ENCODE peak calls at places on chromosomes 2 and 18, in ten cellular contexts. J, C, X, L, R, F, K, B, Q and D are unnamed samples.

GRCh38 chr2:15939854-15940660 is at the start of gene MYCN:
- DNase-seq in K (no peak), X (peak), J (peak), F (no peak), L (peak), C (peak), Q (no peak), B (no peak), R (peak), D (no peak)

GRCh38 chr2:31296641-31297287 is 62.8 kb downstream of the EHD3 start:
- DNase-seq in Q (no peak), C (no peak), R (no peak), K (no peak), B (no peak), L (no peak), X (no peak), J (no peak), F (no peak), D (no peak)

GRCh38 chr2:190216829-190217228 is 102.8 kb downstream of the HIBCH start:
- DNase-seq in R (peak), B (no peak), C (no peak), X (no peak), Q (no peak), L (peak), K (no peak), F (no peak), J (no peak), D (no peak)

GRCh38 chr2:24083567-24084385 is 858 bp downstream of the TP53I3 start:
- DNase-seq in B (peak), J (peak), L (no peak), R (no peak), Q (no peak), C (peak), F (peak), K (no peak), X (peak), D (no peak)

GRCh38 chr2:72916743-72917137 is 579 bp upstream of the EMX1 start:
- DNase-seq in Q (peak), X (peak), K (no peak), F (no peak), B (no peak), J (no peak), R (peak), L (no peak), C (no peak), D (peak)

GRCh38 chr2:143716527-143716926 is 587.3 kb downstream of the ARHGAP15 start:
- DNase-seq in L (no peak), J (no peak), C (no peak), K (no peak), X (no peak), R (no peak), B (no peak), F (no peak), Q (no peak), D (no peak)

GRCh38 chr18:48564139-48564538 is 25.3 kb downstream of the CTIF start:
- DNase-seq in X (no peak), K (no peak), L (no peak), F (no peak), B (no peak), R (no peak), J (no peak), Q (no peak), C (no peak), D (no peak)

GRCh38 chr2:16260041-16260440 is 319.7 kb downstream of the MYCN start:
- DNase-seq in L (no peak), C (no peak), F (no peak), R (no peak), Q (no peak), X (no peak), K (no peak), B (no peak), J (no peak), D (no peak)

GRCh38 chr2:74007120-74007519 is 22.4 kb downstream of the TET3 start:
- DNase-seq in J (no peak), L (no peak), K (no peak), X (no peak), F (no peak), Q (no peak), B (no peak), C (no peak), R (no peak), D (no peak)

GRCh38 chr2:232641153-232641845 is 7.9 kb downstream of the EFHD1 start:
- DNase-seq in F (no peak), C (no peak), K (no peak), Q (no peak), R (no peak), J (no peak), B (no peak), L (no peak), X (no peak), D (no peak)

GRCh38 chr2:187966924-187967323 is 324.8 kb upstream of the GULP1 start:
- DNase-seq in X (no peak), F (no peak), K (no peak), R (no peak), B (no peak), J (no peak), Q (no peak), C (no peak), L (no peak), D (no peak)

GRCh38 chr2:187976259-187976658 is 315.4 kb upstream of the GULP1 start:
- DNase-seq in J (no peak), X (no peak), C (no peak), L (no peak), F (no peak), K (no peak), B (no peak), Q (no peak), R (no peak), D (no peak)

GRCh38 chr2:187976667-187977333 is 314.9 kb upstream of the GULP1 start:
- DNase-seq in X (no peak), L (no peak), F (no peak), R (no peak), Q (no peak), K (no peak), J (no peak), B (no peak), C (no peak), D (no peak)

GRCh38 chr2:187971893-187972292 is 319.8 kb upstream of the GULP1 start:
- DNase-seq in Q (no peak), F (no peak), K (no peak), X (no peak), C (no peak), B (no peak), J (no peak), R (no peak), L (no peak), D (no peak)
- TF ChIP-seq CTCF in Q (no peak), F (no peak), K (no peak), X (no peak), C (no peak), B (peak), J (no peak), R (peak), L (no peak), D (no peak)

DNA sequence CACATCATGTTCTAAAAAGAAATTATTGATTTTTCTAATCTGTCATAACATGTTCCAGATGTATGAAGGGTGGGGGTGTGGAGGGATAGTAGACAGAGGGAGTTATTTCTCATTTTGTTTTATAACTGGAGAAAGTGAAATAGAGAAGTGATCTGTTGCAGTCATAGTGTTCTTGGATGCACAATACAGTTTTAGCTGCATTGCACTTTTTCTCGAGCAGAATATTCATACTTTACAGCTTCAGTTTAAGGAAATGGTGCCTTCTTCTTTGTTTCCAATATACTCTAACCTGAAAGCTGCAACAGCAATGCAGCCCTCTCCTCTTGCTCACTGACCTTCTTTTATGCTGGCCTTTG is 97.7 kb upstream of the UGP2 start:
- DNase-seq in R (no peak), J (no peak), B (no peak), C (no peak), L (no peak), K (no peak), X (no peak), Q (no peak), F (no peak), D (no peak)
- TF ChIP-seq CTCF in R (no peak), J (no peak), B (no peak), C (no peak), L (no peak), K (no peak), X (no peak), Q (no peak), F (no peak), D (no peak)

DNA sequence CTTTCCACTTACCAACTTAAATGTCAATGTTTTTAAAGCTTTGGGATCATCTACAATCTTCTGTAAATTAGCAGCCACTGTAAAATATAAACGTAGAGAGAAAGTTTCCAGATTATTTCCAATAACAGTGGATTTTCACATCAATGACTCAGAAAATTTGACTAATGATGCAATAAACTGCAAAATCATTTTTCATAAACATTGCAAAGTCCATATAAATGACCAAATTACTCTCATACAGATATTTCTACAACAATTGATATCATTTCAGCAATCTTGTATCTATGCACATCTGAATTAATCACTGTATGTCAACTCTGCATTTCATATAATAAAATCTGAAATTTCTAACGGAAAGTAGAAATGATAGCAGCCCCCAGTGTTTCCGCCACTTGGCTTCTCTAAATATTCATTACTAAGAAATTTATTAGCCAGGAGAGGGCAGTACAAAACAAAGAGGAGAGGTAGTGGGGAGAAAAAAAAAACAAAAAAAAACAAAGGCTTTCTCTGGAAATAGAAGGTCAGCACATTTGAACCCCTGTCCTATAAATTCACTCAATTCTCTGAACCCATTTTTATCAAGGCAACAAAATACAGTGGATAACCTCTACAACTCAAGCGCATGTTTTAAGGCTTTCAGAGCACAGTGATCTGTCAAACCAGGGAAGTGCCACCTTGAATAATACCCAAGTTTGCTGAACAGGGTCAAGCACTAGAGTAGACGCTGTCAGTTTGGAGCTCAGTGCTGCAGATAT is 282.6 kb downstream of the STK39 start:
- DNase-seq in F (no peak), C (no peak), K (no peak), B (peak), X (peak), L (no peak), J (no peak), R (no peak), Q (no peak), D (no peak)
- TF ChIP-seq CTCF in F (peak), C (peak), K (no peak), B (peak), X (no peak), L (no peak), J (no peak), R (peak), Q (no peak), D (no peak)

GRCh38 chr2:179340678-179341077 is 76.0 kb upstream of the SESTD1 start:
- DNase-seq in C (peak), L (no peak), F (peak), Q (no peak), J (peak), R (no peak), B (peak), X (no peak), K (no peak), D (no peak)
- TF ChIP-seq CTCF in C (peak), L (no peak), F (no peak), Q (no peak), J (peak), R (peak), B (peak), X (no peak), K (no peak), D (no peak)

GRCh38 chr18:59127047-59127446 is 12.6 kb upstream of the SEC11C start:
- DNase-seq in J (no peak), Q (no peak), X (no peak), K (no peak), L (no peak), B (no peak), C (peak), R (no peak), F (no peak), D (no peak)
- TF ChIP-seq CTCF in J (no peak), Q (no peak), X (no peak), K (no peak), L (no peak), B (no peak), C (no peak), R (no peak), F (no peak), D (no peak)